ENCODE peak calls at places on chromosomes 12 and 14, in four cellular contexts. One of them, this sample, is unnamed.

GRCh38 chr14:90500665-90501370 is 104.0 kb downstream of the CALM1 start:
- DNase-seq in progenitor cell of endocrine pancreas: no peak
- DNase-seq in fibroblast of mammary gland: no peak
- DNase-seq in PC-3: no peak
- DNase-seq in this sample: no peak

GRCh38 chr12:132620113-132620892 is 1.7 kb downstream of the P2RX2 start:
- DNase-seq in progenitor cell of endocrine pancreas: no peak
- DNase-seq in fibroblast of mammary gland: no peak
- DNase-seq in PC-3: no peak
- DNase-seq in this sample: no peak

GRCh38 chr14:35047961-35048513 is 2.0 kb downstream of the FAM177A1 start:
- DNase-seq in progenitor cell of endocrine pancreas: no peak
- DNase-seq in fibroblast of mammary gland: no peak
- DNase-seq in PC-3: no peak
- DNase-seq in this sample: no peak

GRCh38 chr12:115004469-115005146 is 320.6 kb upstream of the TBX3 start:
- DNase-seq in progenitor cell of endocrine pancreas: no peak
- DNase-seq in fibroblast of mammary gland: peak
- DNase-seq in PC-3: peak
- DNase-seq in this sample: no peak

GRCh38 chr14:105528859-105529505 is 2.6 kb downstream of the TMEM121 start:
- DNase-seq in progenitor cell of endocrine pancreas: no peak
- DNase-seq in fibroblast of mammary gland: no peak
- DNase-seq in PC-3: no peak
- DNase-seq in this sample: no peak

GRCh38 chr14:104818714-104819161 is 17.8 kb downstream of the ZBTB42 start:
- DNase-seq in progenitor cell of endocrine pancreas: no peak
- DNase-seq in fibroblast of mammary gland: no peak
- DNase-seq in PC-3: no peak
- DNase-seq in this sample: no peak

GRCh38 chr14:102862154-102862772 is 60.2 kb upstream of the AMN start:
- DNase-seq in progenitor cell of endocrine pancreas: no peak
- DNase-seq in fibroblast of mammary gland: no peak
- DNase-seq in PC-3: no peak
- DNase-seq in this sample: no peak

GRCh38 chr14:77097006-77097688 is 911 bp upstream of the CIPC start:
- DNase-seq in progenitor cell of endocrine pancreas: no peak
- DNase-seq in fibroblast of mammary gland: peak
- DNase-seq in PC-3: peak
- DNase-seq in this sample: no peak

GRCh38 chr12:13365782-13366366 is 169.3 kb downstream of the EMP1 start:
- DNase-seq in progenitor cell of endocrine pancreas: no peak
- DNase-seq in fibroblast of mammary gland: peak
- DNase-seq in PC-3: no peak
- DNase-seq in this sample: no peak

GRCh38 chr12:23950011-23950774 is 723 bp upstream of the SOX5 start:
- DNase-seq in progenitor cell of endocrine pancreas: no peak
- DNase-seq in fibroblast of mammary gland: peak
- DNase-seq in PC-3: no peak
- DNase-seq in this sample: no peak

GRCh38 chr12:56601503-56601902 is 28.6 kb downstream of the BAZ2A start:
- DNase-seq in progenitor cell of endocrine pancreas: no peak
- DNase-seq in fibroblast of mammary gland: no peak
- DNase-seq in PC-3: peak
- DNase-seq in this sample: no peak

GRCh38 chr12:47876404-47876960 is 28.3 kb downstream of the VDR start:
- DNase-seq in progenitor cell of endocrine pancreas: no peak
- DNase-seq in fibroblast of mammary gland: no peak
- DNase-seq in PC-3: no peak
- DNase-seq in this sample: no peak

GRCh38 chr12:5554711-5555110 is 122.8 kb downstream of the NTF3 start:
- DNase-seq in progenitor cell of endocrine pancreas: no peak
- DNase-seq in fibroblast of mammary gland: no peak
- DNase-seq in PC-3: no peak
- DNase-seq in this sample: no peak

GRCh38 chr12:3752096-3752709 is 706 bp downstream of the CRACR2A start:
- DNase-seq in progenitor cell of endocrine pancreas: no peak
- DNase-seq in fibroblast of mammary gland: peak
- DNase-seq in PC-3: no peak
- DNase-seq in this sample: no peak

GRCh38 chr12:94282675-94283074 is 134.3 kb downstream of the PLXNC1 start:
- DNase-seq in progenitor cell of endocrine pancreas: no peak
- DNase-seq in fibroblast of mammary gland: no peak
- DNase-seq in PC-3: no peak
- DNase-seq in this sample: no peak

GRCh38 chr12:41361791-41362190 is 173.7 kb downstream of the PDZRN4 start:
- DNase-seq in progenitor cell of endocrine pancreas: no peak
- DNase-seq in fibroblast of mammary gland: no peak
- DNase-seq in PC-3: no peak
- DNase-seq in this sample: no peak

GRCh38 chr14:105853089-105853906 is 326.9 kb downstream of the TMEM121 start:
- DNase-seq in progenitor cell of endocrine pancreas: no peak
- DNase-seq in fibroblast of mammary gland: no peak
- DNase-seq in PC-3: no peak
- DNase-seq in this sample: no peak

GRCh38 chr12:117662620-117663395 is 301.4 kb upstream of the NOS1 start:
- DNase-seq in progenitor cell of endocrine pancreas: no peak
- DNase-seq in fibroblast of mammary gland: peak
- DNase-seq in PC-3: peak
- DNase-seq in this sample: no peak

GRCh38 chr12:64392221-64392620 is 1.7 kb upstream of the C12orf56 start:
- DNase-seq in progenitor cell of endocrine pancreas: no peak
- DNase-seq in fibroblast of mammary gland: peak
- DNase-seq in PC-3: peak
- DNase-seq in this sample: no peak

GRCh38 chr12:78293039-78293686 is 462.5 kb downstream of the NAV3 start:
- DNase-seq in progenitor cell of endocrine pancreas: no peak
- DNase-seq in fibroblast of mammary gland: peak
- DNase-seq in PC-3: peak
- DNase-seq in this sample: no peak

GRCh38 chr12:13668880-13669279 is 312.5 kb downstream of the GRIN2B start:
- DNase-seq in progenitor cell of endocrine pancreas: no peak
- DNase-seq in fibroblast of mammary gland: no peak
- DNase-seq in PC-3: no peak
- DNase-seq in this sample: no peak

GRCh38 chr14:75752907-75753594 is 92.0 kb downstream of the TTLL5 start:
- DNase-seq in progenitor cell of endocrine pancreas: no peak
- DNase-seq in fibroblast of mammary gland: peak
- DNase-seq in PC-3: no peak
- DNase-seq in this sample: no peak

GRCh38 chr12:6951551-6952120 is 480 bp downstream of the PTPN6 start:
- DNase-seq in progenitor cell of endocrine pancreas: no peak
- DNase-seq in fibroblast of mammary gland: no peak
- DNase-seq in PC-3: no peak
- DNase-seq in this sample: no peak

GRCh38 chr12:11014234-11014633 is 8.2 kb downstream of the TAS2R19 start:
- DNase-seq in progenitor cell of endocrine pancreas: no peak
- DNase-seq in fibroblast of mammary gland: peak
- DNase-seq in PC-3: no peak
- DNase-seq in this sample: no peak

GRCh38 chr12:71174825-71175224 is 17.0 kb upstream of the TSPAN8 start:
- DNase-seq in progenitor cell of endocrine pancreas: no peak
- DNase-seq in fibroblast of mammary gland: no peak
- DNase-seq in PC-3: no peak
- DNase-seq in this sample: no peak

GRCh38 chr14:65637780-65638179 is 225.2 kb downstream of the FUT8 start:
- DNase-seq in progenitor cell of endocrine pancreas: no peak
- DNase-seq in fibroblast of mammary gland: peak
- DNase-seq in PC-3: no peak
- DNase-seq in this sample: no peak

GRCh38 chr14:70268760-70269159 is 80.0 kb upstream of the SLC8A3 start:
- DNase-seq in progenitor cell of endocrine pancreas: no peak
- DNase-seq in fibroblast of mammary gland: no peak
- DNase-seq in PC-3: no peak
- DNase-seq in this sample: no peak

GRCh38 chr12:53575502-53576264 is 50.5 kb downstream of the ATF7 start:
- DNase-seq in progenitor cell of endocrine pancreas: no peak
- DNase-seq in fibroblast of mammary gland: peak
- DNase-seq in PC-3: peak
- DNase-seq in this sample: no peak

GRCh38 chr14:23361320-23361719 is 3.7 kb downstream of the EFS start:
- DNase-seq in progenitor cell of endocrine pancreas: no peak
- DNase-seq in fibroblast of mammary gland: peak
- DNase-seq in PC-3: no peak
- DNase-seq in this sample: no peak

GRCh38 chr12:98736352-98737326 is 91.5 kb downstream of the APAF1 start:
- DNase-seq in progenitor cell of endocrine pancreas: no peak
- DNase-seq in fibroblast of mammary gland: no peak
- DNase-seq in PC-3: peak
- DNase-seq in this sample: peak

This sample was measured in NCI-H510A.